ENCODE peak calls at places on chromosomes 1 and 21, in seven cellular contexts. K, V, X, F, H, U and G are unnamed samples.

GRCh38 chr1:28835237-28835650 is 23.3 kb downstream of the OPRD1 start:
- DNase-seq in K (no peak), V (no peak), X (no peak), F (peak), H (no peak), U (no peak), G (no peak)

GRCh38 chr21:25638634-25639166 is 358 bp upstream of the JAM2 start:
- DNase-seq in K (no peak), V (no peak), X (peak), F (no peak), H (no peak), U (no peak), G (peak)

GRCh38 chr1:243944429-243945160 is 94.6 kb upstream of the AKT3 start:
- DNase-seq in K (no peak), V (peak), X (no peak), F (no peak), H (peak), U (no peak), G (no peak)

GRCh38 chr1:35637401-35637809 is 3.9 kb downstream of the PSMB2 start:
- DNase-seq in K (no peak), V (no peak), X (peak), F (peak), H (peak), U (peak), G (peak)

GRCh38 chr1:6185151-6185550 is 5.0 kb upstream of the CHD5 start:
- DNase-seq in K (no peak), V (no peak), X (no peak), F (no peak), H (peak), U (peak), G (no peak)

GRCh38 chr1:214603819-214604252 is 841 bp downstream of the CENPF start:
- DNase-seq in K (no peak), V (peak), X (no peak), F (peak), H (no peak), U (no peak), G (no peak)

GRCh38 chr1:75539230-75540116 is 71.4 kb downstream of the SLC44A5 start:
- DNase-seq in K (no peak), V (no peak), X (no peak), F (no peak), H (peak), U (no peak), G (no peak)

GRCh38 chr1:206005234-206005633 is 2.0 kb upstream of the RAB7B start:
- DNase-seq in K (no peak), V (no peak), X (no peak), F (no peak), H (no peak), U (no peak), G (no peak)

GRCh38 chr1:111754964-111755320 is 759 bp upstream of the DDX20 start:
- DNase-seq in K (no peak), V (no peak), X (no peak), F (peak), H (peak), U (no peak), G (no peak)

GRCh38 chr1:63592536-63593302 is 492 bp upstream of the PGM1 start:
- DNase-seq in K (no peak), V (no peak), X (no peak), F (no peak), H (no peak), U (no peak), G (no peak)

GRCh38 chr1:24535021-24535424 is 20.9 kb upstream of the NCMAP start:
- DNase-seq in K (peak), V (peak), X (peak), F (no peak), H (no peak), U (no peak), G (peak)